ENCODE peak calls at places on chromosomes 5 and 9, in six cellular contexts. C is upper lobe of left lung, S is lower leg skin, A is NB4, R is H1, P is A549. V is an unnamed sample.

GRCh38 chr5:157100140-157100679 is 8.6 kb downstream of the HAVCR2 start:
- DNase-seq in C (no peak), S (no peak), A (peak), R (no peak), P (peak), V (no peak)

GRCh38 chr9:91089405-91090131 is 272.1 kb downstream of the AUH start:
- DNase-seq in C (no peak), S (no peak), A (peak), R (no peak), P (peak), V (no peak)

GRCh38 chr5:42064821-42065220 is 139.7 kb downstream of the FBXO4 start:
- DNase-seq in C (no peak), S (no peak), A (no peak), R (no peak), P (no peak), V (no peak)

GRCh38 chr5:167633114-167633513 is 658.3 kb upstream of the WWC1 start:
- DNase-seq in C (no peak), S (no peak), A (no peak), R (no peak), P (no peak), V (no peak)

GRCh38 chr5:161373345-161373707 is 173.2 kb downstream of the GABRB2 start:
- DNase-seq in C (no peak), S (no peak), A (no peak), R (no peak), P (no peak), V (no peak)

GRCh38 chr5:57416246-57416996 is 66.2 kb downstream of the ACTBL2 start:
- DNase-seq in C (no peak), S (no peak), A (no peak), R (no peak), P (no peak), V (no peak)

GRCh38 chr5:38602641-38603040 is 46.2 kb upstream of the LIFR start:
- DNase-seq in C (no peak), S (no peak), A (no peak), R (no peak), P (no peak), V (no peak)

GRCh38 chr9:14271078-14271673 is 42.8 kb downstream of the NFIB start:
- DNase-seq in C (no peak), S (peak), A (no peak), R (no peak), P (peak), V (no peak)

GRCh38 chr5:41921166-41921565 is 3.9 kb upstream of the FBXO4 start:
- DNase-seq in C (no peak), S (no peak), A (no peak), R (no peak), P (no peak), V (no peak)

GRCh38 chr9:88694625-88695024 is 159.6 kb downstream of the NXNL2 start:
- DNase-seq in C (no peak), S (no peak), A (no peak), R (no peak), P (no peak), V (no peak)

GRCh38 chr5:673837-674629 is 19.1 kb downstream of the TPPP start:
- DNase-seq in C (peak), S (no peak), A (peak), R (peak), P (no peak), V (no peak)

GRCh38 chr5:553874-554273 is 29.6 kb upstream of the SLC9A3 start:
- DNase-seq in C (peak), S (no peak), A (no peak), R (no peak), P (peak), V (no peak)

GRCh38 chr5:97078958-97079357 is 63.5 kb downstream of the LIX1 start:
- DNase-seq in C (no peak), S (no peak), A (peak), R (no peak), P (no peak), V (no peak)

GRCh38 chr9:112747094-112747493 is 3.5 kb upstream of the SNX30 start:
- DNase-seq in C (no peak), S (no peak), A (no peak), R (no peak), P (no peak), V (no peak)

GRCh38 chr9:119003218-119003617 is 366.0 kb downstream of the BRINP1 start:
- DNase-seq in C (no peak), S (no peak), A (no peak), R (no peak), P (no peak), V (no peak)

GRCh38 chr5:6365977-6366590 is 12.3 kb downstream of the MED10 start:
- DNase-seq in C (no peak), S (no peak), A (peak), R (no peak), P (no peak), V (no peak)

GRCh38 chr5:102759289-102759688 is 4.2 kb downstream of the PAM start:
- DNase-seq in C (no peak), S (no peak), A (no peak), R (no peak), P (no peak), V (no peak)

GRCh38 chr9:130549093-130549735 is 30.2 kb upstream of the FUBP3 start:
- DNase-seq in C (no peak), S (no peak), A (peak), R (no peak), P (peak), V (no peak)

GRCh38 chr5:124661317-124662141 is 84.9 kb downstream of the ZNF608 start:
- DNase-seq in C (no peak), S (no peak), A (no peak), R (no peak), P (peak), V (no peak)

DNA sequence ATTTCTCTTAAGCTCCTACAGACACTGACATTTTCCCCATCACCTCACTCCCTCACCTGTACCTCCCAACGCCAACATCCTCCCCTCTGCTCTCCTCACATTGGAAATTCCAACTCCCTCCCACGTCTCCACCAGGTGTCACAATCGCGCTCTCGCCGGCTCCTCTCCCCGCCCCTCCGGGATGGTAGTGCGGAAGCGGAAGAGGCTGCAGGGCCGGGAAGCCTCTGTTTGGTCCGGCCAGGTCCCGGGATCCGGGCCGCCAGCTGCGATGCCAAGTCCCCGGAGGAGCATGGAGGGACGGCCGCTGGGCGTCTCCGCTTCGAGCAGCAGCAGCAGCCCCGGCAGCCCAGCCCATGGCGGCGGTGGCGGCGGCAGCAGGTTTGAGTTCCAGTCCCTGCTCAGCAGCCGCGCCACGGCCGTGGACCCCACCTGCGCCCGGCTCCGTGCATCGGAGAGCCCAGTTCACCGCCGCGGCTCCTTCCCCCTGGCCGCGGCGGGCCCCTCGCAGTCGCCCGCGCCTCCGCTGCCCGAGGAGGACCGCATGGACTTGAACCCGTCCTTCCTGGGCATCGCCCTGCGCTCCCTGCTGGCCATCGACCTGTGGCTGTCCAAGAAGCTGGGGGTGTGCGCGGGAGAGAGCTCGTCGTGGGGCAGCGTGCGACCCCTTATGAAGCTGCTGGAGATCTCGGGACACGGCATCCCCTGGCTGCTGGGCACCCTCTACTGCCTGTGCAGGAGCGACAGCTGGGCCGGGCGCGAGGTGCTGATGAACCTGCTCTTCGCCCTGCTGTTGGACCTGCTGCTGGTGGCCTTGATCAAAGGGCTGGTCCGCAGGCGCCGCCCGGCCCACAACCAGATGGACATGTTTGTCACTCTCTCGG is at the start of gene PLPP6:
- DNase-seq in C (peak), S (peak), A (peak), R (peak), P (peak), V (peak)
- TF ChIP-seq POLR2A in C (peak), S (no peak), A (peak), R (peak), P (peak), V (peak)

DNA sequence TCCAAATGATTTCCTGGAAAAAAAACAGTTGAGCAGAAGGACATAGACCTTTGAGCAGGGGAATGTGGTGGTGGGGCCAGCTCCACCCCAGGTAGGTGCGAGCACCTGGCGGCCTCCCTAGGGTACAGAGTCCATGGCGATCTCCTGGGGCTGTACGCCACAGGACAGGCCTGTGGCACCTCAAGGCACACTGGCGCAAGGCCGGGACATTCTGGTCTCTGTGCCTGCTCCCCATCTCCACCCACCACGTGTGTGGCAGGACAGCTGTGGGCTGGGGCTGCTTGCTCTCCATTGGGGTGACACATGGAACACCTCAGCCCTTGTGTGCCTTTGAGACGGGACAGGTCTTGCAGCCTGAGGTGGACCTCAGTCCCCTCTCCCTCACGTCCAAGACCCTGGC is 25.2 kb downstream of the WNK2 start:
- DNase-seq in C (no peak), S (no peak), A (no peak), R (no peak), P (no peak), V (no peak)
- TF ChIP-seq POLR2A in C (no peak), S (no peak), A (no peak), R (no peak), P (no peak), V (no peak)

GRCh38 chr9:133768859-133769510 is 30.8 kb upstream of the SARDH start:
- DNase-seq in C (no peak), S (peak), A (peak), R (peak), P (peak), V (no peak)
- TF ChIP-seq POLR2A in C (no peak), S (no peak), A (no peak), R (no peak), P (no peak), V (no peak)

DNA sequence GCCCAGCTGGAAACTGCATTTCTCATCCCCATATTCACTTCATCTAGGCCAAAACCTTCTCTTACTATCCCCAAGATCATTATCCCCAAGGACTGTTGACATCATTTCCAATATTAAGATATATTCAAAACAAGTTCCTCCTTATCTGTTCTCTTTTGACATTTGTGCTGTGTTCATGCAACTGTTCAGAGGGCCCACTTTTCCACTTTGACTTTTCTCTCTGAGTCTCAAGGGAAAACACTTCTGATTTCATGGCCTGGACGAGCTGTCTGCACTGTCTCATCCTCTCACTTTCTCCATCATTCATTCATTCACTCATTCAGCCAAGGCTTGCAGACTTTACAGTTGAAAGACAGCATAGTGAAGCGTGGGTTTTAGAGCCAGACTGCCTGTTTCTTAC is 173.7 kb upstream of the DAPK1 start:
- DNase-seq in C (no peak), S (no peak), A (no peak), R (no peak), P (no peak), V (no peak)
- TF ChIP-seq POLR2A in C (no peak), S (no peak), A (no peak), R (no peak), P (no peak), V (no peak)